ENCODE peak calls at places on chromosomes 2 and 18, in six cellular contexts. O is CD8-positive, alpha-beta T cell; N is choroid plexus epithelial cell; F is transverse colon; K is BE2C; L is spleen. Y is an unnamed sample.
A peak's percentile ranks its signal among the peaks of the same experiment; 100 is the strongest.

GRCh38 chr2:7324706-7325105 is 407.5 kb downstream of the RNF144A start:
- DNase-seq in O (no peak), N (no peak), F (no peak), K (no peak), L (no peak), Y (no peak)

GRCh38 chr2:238286551-238286950 is 1.9 kb downstream of the PER2 start:
- DNase-seq in O (no peak), N (peak; percentile 91), F (peak; percentile 67), K (no peak), L (peak; percentile 51), Y (no peak)

GRCh38 chr2:218381916-218382366 is at the start of gene SLC11A1:
- DNase-seq in O (no peak), N (no peak), F (peak; percentile 32), K (no peak), L (peak; percentile 93), Y (no peak)

GRCh38 chr2:134275058-134275862 is 21.4 kb downstream of the MGAT5 start:
- DNase-seq in O (no peak), N (no peak), F (no peak), K (no peak), L (peak; percentile 88), Y (no peak)

GRCh38 chr2:197075754-197076337 is 149.3 kb upstream of the PGAP1 start:
- DNase-seq in O (no peak), N (peak; percentile 58), F (no peak), K (peak; percentile 42), L (no peak), Y (no peak)

GRCh38 chr2:178142274-178143065 is 30.2 kb downstream of the RBM45 start:
- DNase-seq in O (no peak), N (peak; percentile 10), F (no peak), K (no peak), L (no peak), Y (no peak)

GRCh38 chr2:128456281-128456680 is 137.6 kb upstream of the HS6ST1 start:
- DNase-seq in O (peak; percentile 32), N (no peak), F (no peak), K (no peak), L (no peak), Y (no peak)

GRCh38 chr2:158457826-158458616 is 1.3 kb downstream of the PKP4 start:
- DNase-seq in O (no peak), N (peak; percentile 62), F (peak; percentile 85), K (peak; percentile 54), L (no peak), Y (peak; percentile 75)

GRCh38 chr2:62175728-62176127 is 20.2 kb upstream of the B3GNT2 start:
- DNase-seq in O (no peak), N (no peak), F (no peak), K (peak; percentile 36), L (no peak), Y (no peak)

GRCh38 chr18:49691177-49691608 is 122.1 kb downstream of the ACAA2 start:
- DNase-seq in O (no peak), N (peak; percentile 71), F (no peak), K (no peak), L (no peak), Y (no peak)

GRCh38 chr2:48954935-48955334 is 199.4 kb downstream of the FSHR start:
- DNase-seq in O (no peak), N (peak; percentile 51), F (no peak), K (no peak), L (no peak), Y (no peak)

GRCh38 chr2:196849895-196850294 is 40.7 kb upstream of the C2orf66 start:
- DNase-seq in O (no peak), N (peak; percentile 56), F (peak; percentile 32), K (no peak), L (no peak), Y (no peak)

GRCh38 chr18:36405611-36406010 is 108.1 kb downstream of the FHOD3 start:
- DNase-seq in O (no peak), N (no peak), F (no peak), K (no peak), L (no peak), Y (no peak)

GRCh38 chr18:3720818-3721545 is 271.0 kb downstream of the TGIF1 start:
- DNase-seq in O (no peak), N (no peak), F (no peak), K (no peak), L (no peak), Y (no peak)

GRCh38 chr18:58310517-58310916 is 266.5 kb downstream of the NEDD4L start:
- DNase-seq in O (peak; percentile 60), N (no peak), F (peak; percentile 87), K (no peak), L (peak; percentile 44), Y (no peak)

GRCh38 chr2:41716497-41716896 is 331.3 kb upstream of the PKDCC start:
- DNase-seq in O (no peak), N (no peak), F (no peak), K (no peak), L (no peak), Y (no peak)

GRCh38 chr18:48929212-48929612 is 21.6 kb downstream of the SMAD7 start:
- DNase-seq in O (no peak), N (no peak), F (no peak), K (no peak), L (no peak), Y (no peak)

GRCh38 chr2:195094330-195094729 is 562.7 kb upstream of the SLC39A10 start:
- DNase-seq in O (no peak), N (peak; percentile 17), F (no peak), K (no peak), L (no peak), Y (no peak)
- TF ChIP-seq CTCF in O (no peak), N (no peak), F (no peak), K (no peak), L (no peak), Y (no peak)

GRCh38 chr2:58313926-58314325 is 72.8 kb upstream of the FANCL start:
- DNase-seq in O (no peak), N (no peak), F (no peak), K (no peak), L (no peak), Y (no peak)

GRCh38 chr2:58304843-58305242 is 63.7 kb upstream of the FANCL start:
- DNase-seq in O (no peak), N (no peak), F (no peak), K (no peak), L (no peak), Y (no peak)

GRCh38 chr2:58308435-58308834 is 67.3 kb upstream of the FANCL start:
- DNase-seq in O (no peak), N (no peak), F (no peak), K (no peak), L (no peak), Y (no peak)
- TF ChIP-seq CTCF in O (no peak), N (no peak), F (no peak), K (no peak), L (no peak), Y (no peak)

DNA sequence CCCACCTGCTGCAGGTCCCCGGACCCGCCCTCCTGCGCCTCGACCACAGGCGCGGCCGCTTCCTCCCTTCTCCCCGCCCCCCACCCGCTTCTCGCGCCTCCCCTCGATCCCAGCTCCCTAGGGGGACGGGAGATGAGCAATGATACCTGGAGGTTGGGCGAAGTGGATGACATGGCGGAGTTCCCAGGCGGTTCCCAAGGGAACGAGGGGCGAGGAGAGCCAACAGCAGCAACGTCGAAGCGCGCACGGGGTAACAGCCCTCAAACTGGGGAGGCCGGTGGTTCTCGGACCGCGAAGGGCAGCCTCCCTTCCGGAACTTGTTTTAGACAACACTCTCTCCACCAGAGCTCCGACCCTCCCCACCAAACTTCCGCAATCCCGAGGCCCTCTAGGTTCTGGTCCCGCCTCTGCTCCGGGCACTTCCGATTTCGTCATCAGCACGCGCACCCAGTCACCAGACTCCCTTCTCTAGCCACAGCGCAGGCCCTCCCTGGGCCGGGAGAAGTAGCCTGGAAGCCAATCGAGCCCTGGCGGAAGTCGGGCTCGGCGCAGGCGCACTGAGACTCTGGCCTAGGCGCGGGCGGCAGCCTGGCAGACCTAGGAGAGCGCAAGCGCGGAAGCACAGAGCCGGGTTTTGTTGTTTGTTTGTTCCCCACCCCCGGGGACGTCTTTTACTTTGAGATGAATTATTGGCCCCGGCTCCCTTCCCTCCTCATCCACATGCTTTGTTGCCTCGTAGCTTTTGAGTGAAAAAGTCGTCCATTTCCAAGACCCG is at the start of gene VPS4B:
- DNase-seq in O (peak; percentile 100), N (peak; percentile 100), F (peak; percentile 99), K (peak; percentile 95), L (peak; percentile 100), Y (peak; percentile 100)
- TF ChIP-seq CTCF in O (no peak), N (no peak), F (peak; percentile 47), K (no peak), L (no peak), Y (peak; percentile 7)

GRCh38 chr2:205193829-205194228 is 488.5 kb upstream of the NRP2 start:
- DNase-seq in O (no peak), N (no peak), F (no peak), K (peak; percentile 52), L (no peak), Y (no peak)
- TF ChIP-seq CTCF in O (no peak), N (no peak), F (no peak), K (peak; percentile 61), L (no peak), Y (no peak)